ENCODE peak calls at places on chromosomes 5 and 9, in eight cellular contexts. J, Y, H, R, F, Z, A and W are unnamed samples.

GRCh38 chr9:90095682-90096081 is 490.9 kb downstream of the GADD45G start:
- DNase-seq in J (no peak), Y (no peak), H (peak), R (no peak), F (no peak), Z (no peak), A (no peak), W (no peak)

GRCh38 chr5:111667128-111667756 is 89.8 kb downstream of the NREP start:
- DNase-seq in J (no peak), Y (no peak), H (no peak), R (no peak), F (no peak), Z (no peak), A (no peak), W (no peak)

GRCh38 chr5:127409923-127410675 is 107.3 kb upstream of the PRRC1 start:
- DNase-seq in J (no peak), Y (no peak), H (no peak), R (no peak), F (no peak), Z (no peak), A (no peak), W (no peak)

GRCh38 chr9:72888032-72888431 is 64.8 kb downstream of the ALDH1A1 start:
- DNase-seq in J (no peak), Y (no peak), H (no peak), R (no peak), F (no peak), Z (no peak), A (no peak), W (no peak)

GRCh38 chr5:42586625-42587024 is 163.4 kb downstream of the GHR start:
- DNase-seq in J (no peak), Y (peak), H (no peak), R (no peak), F (peak), Z (no peak), A (no peak), W (no peak)

GRCh38 chr9:73847536-73847935 is 649.6 kb upstream of the RORB start:
- DNase-seq in J (no peak), Y (no peak), H (peak), R (no peak), F (no peak), Z (no peak), A (no peak), W (no peak)

GRCh38 chr5:1877434-1878049 is 5.2 kb downstream of the IRX4 start:
- DNase-seq in J (no peak), Y (no peak), H (peak), R (no peak), F (no peak), Z (no peak), A (no peak), W (no peak)

GRCh38 chr9:78109075-78109474 is 77.5 kb upstream of the GNAQ start:
- DNase-seq in J (no peak), Y (no peak), H (no peak), R (no peak), F (no peak), Z (no peak), A (no peak), W (no peak)

GRCh38 chr5:29702875-29703274 is 1490.6 kb upstream of the CDH6 start:
- DNase-seq in J (no peak), Y (no peak), H (no peak), R (no peak), F (no peak), Z (no peak), A (no peak), W (no peak)

GRCh38 chr9:77945798-77946197 is 85.8 kb downstream of the GNAQ start:
- DNase-seq in J (no peak), Y (no peak), H (no peak), R (no peak), F (no peak), Z (no peak), A (peak), W (no peak)

GRCh38 chr5:62082370-62082778 is 223.6 kb upstream of the KIF2A start:
- DNase-seq in J (no peak), Y (no peak), H (no peak), R (no peak), F (no peak), Z (no peak), A (no peak), W (no peak)

GRCh38 chr9:115733736-115734135 is 419.9 kb upstream of the PAPPA start:
- DNase-seq in J (no peak), Y (no peak), H (no peak), R (no peak), F (no peak), Z (no peak), A (no peak), W (no peak)

GRCh38 chr9:107621436-107621835 is 131.9 kb upstream of the KLF4 start:
- DNase-seq in J (no peak), Y (no peak), H (no peak), R (no peak), F (no peak), Z (no peak), A (no peak), W (no peak)

GRCh38 chr9:129868571-129869486 is 33.6 kb downstream of the USP20 start:
- DNase-seq in J (no peak), Y (peak), H (no peak), R (no peak), F (no peak), Z (no peak), A (no peak), W (peak)

GRCh38 chr5:167702014-167702413 is 589.4 kb upstream of the WWC1 start:
- DNase-seq in J (no peak), Y (no peak), H (no peak), R (no peak), F (no peak), Z (no peak), A (no peak), W (no peak)

GRCh38 chr9:86783884-86784283 is 163.4 kb downstream of the GAS1 start:
- DNase-seq in J (no peak), Y (no peak), H (no peak), R (no peak), F (no peak), Z (no peak), A (no peak), W (no peak)

GRCh38 chr5:125412561-125413535 is 666.4 kb upstream of the ZNF608 start:
- DNase-seq in J (no peak), Y (peak), H (peak), R (peak), F (peak), Z (peak), A (no peak), W (peak)

GRCh38 chr5:181059297-181060230 is 19.5 kb downstream of the BTNL9 start:
- DNase-seq in J (no peak), Y (no peak), H (peak), R (no peak), F (no peak), Z (no peak), A (no peak), W (no peak)

GRCh38 chr9:36597412-36598178 is 24.9 kb downstream of the MELK start:
- DNase-seq in J (peak), Y (no peak), H (peak), R (no peak), F (no peak), Z (no peak), A (peak), W (no peak)

GRCh38 chr5:138874771-138875628 is at the start of gene LRRTM2:
- DNase-seq in J (no peak), Y (no peak), H (no peak), R (no peak), F (no peak), Z (no peak), A (no peak), W (no peak)

GRCh38 chr9:71465392-71465791 is 302.9 kb downstream of the CEMIP2 start:
- DNase-seq in J (no peak), Y (no peak), H (no peak), R (no peak), F (no peak), Z (no peak), A (no peak), W (no peak)

GRCh38 chr9:3482578-3482977 is 43.2 kb downstream of the RFX3 start:
- DNase-seq in J (no peak), Y (no peak), H (no peak), R (no peak), F (no peak), Z (no peak), A (no peak), W (no peak)

GRCh38 chr5:60948738-60949137 is 3.7 kb downstream of the NDUFAF2 start:
- DNase-seq in J (no peak), Y (no peak), H (no peak), R (no peak), F (no peak), Z (no peak), A (no peak), W (no peak)

GRCh38 chr5:9091896-9092662 is 453.8 kb downstream of the SEMA5A start:
- DNase-seq in J (no peak), Y (no peak), H (no peak), R (no peak), F (no peak), Z (no peak), A (no peak), W (no peak)

GRCh38 chr5:9094582-9094981 is 451.3 kb downstream of the SEMA5A start:
- DNase-seq in J (no peak), Y (no peak), H (no peak), R (no peak), F (no peak), Z (no peak), A (no peak), W (no peak)

GRCh38 chr5:9090381-9091026 is 455.4 kb downstream of the SEMA5A start:
- DNase-seq in J (no peak), Y (no peak), H (no peak), R (no peak), F (no peak), Z (no peak), A (no peak), W (no peak)
- TF ChIP-seq POLR2AphosphoS5 in J (no peak), Y (no peak), H (no peak), R (no peak), F (no peak), Z (no peak), A (no peak), W (no peak)

GRCh38 chr9:98523231-98523901 is 185.4 kb downstream of the GABBR2 start:
- DNase-seq in J (no peak), Y (no peak), H (peak), R (no peak), F (no peak), Z (no peak), A (no peak), W (no peak)
- TF ChIP-seq CTCF in J (peak), Y (no peak), H (peak), R (no peak), F (no peak), Z (no peak), A (no peak), W (no peak)

GRCh38 chr9:95507456-95508241 is 9.1 kb downstream of the PTCH1 start:
- DNase-seq in J (no peak), Y (peak), H (peak), R (no peak), F (peak), Z (peak), A (no peak), W (no peak)

GRCh38 chr9:95508242-95508967 is 8.4 kb downstream of the PTCH1 start:
- DNase-seq in J (no peak), Y (no peak), H (no peak), R (no peak), F (no peak), Z (no peak), A (no peak), W (no peak)

GRCh38 chr9:95506438-95506691 is 10.4 kb downstream of the PTCH1 start:
- DNase-seq in J (no peak), Y (no peak), H (no peak), R (no peak), F (no peak), Z (no peak), A (no peak), W (no peak)

GRCh38 chr9:95505676-95506437 is 10.9 kb downstream of the PTCH1 start:
- DNase-seq in J (peak), Y (peak), H (peak), R (no peak), F (peak), Z (peak), A (no peak), W (no peak)

GRCh38 chr9:95506692-95507455 is 9.9 kb downstream of the PTCH1 start:
- DNase-seq in J (peak), Y (peak), H (peak), R (no peak), F (peak), Z (no peak), A (peak), W (peak)
- TF ChIP-seq POLR2AphosphoS5 in J (no peak), Y (no peak), H (no peak), R (no peak), F (no peak), Z (peak), A (no peak), W (peak)

GRCh38 chr5:177362871-177363507 is 5.3 kb downstream of the RGS14 start:
- DNase-seq in J (peak), Y (peak), H (peak), R (peak), F (peak), Z (peak), A (no peak), W (peak)
- TF ChIP-seq CTCF in J (no peak), Y (no peak), H (no peak), R (peak), F (no peak), Z (no peak), A (no peak), W (no peak)

GRCh38 chr5:36855141-36855495 is 21.5 kb upstream of the NIPBL start:
- DNase-seq in J (no peak), Y (no peak), H (no peak), R (no peak), F (no peak), Z (no peak), A (no peak), W (no peak)
- TF ChIP-seq POLR2AphosphoS5 in J (no peak), Y (no peak), H (no peak), R (no peak), F (no peak), Z (no peak), A (no peak), W (no peak)

GRCh38 chr5:133408322-133408721 is 204.0 kb downstream of the FSTL4 start:
- DNase-seq in J (no peak), Y (no peak), H (no peak), R (no peak), F (no peak), Z (no peak), A (no peak), W (no peak)
- TF ChIP-seq CTCF in J (no peak), Y (no peak), H (no peak), R (no peak), F (no peak), Z (no peak), A (no peak), W (no peak)

DNA sequence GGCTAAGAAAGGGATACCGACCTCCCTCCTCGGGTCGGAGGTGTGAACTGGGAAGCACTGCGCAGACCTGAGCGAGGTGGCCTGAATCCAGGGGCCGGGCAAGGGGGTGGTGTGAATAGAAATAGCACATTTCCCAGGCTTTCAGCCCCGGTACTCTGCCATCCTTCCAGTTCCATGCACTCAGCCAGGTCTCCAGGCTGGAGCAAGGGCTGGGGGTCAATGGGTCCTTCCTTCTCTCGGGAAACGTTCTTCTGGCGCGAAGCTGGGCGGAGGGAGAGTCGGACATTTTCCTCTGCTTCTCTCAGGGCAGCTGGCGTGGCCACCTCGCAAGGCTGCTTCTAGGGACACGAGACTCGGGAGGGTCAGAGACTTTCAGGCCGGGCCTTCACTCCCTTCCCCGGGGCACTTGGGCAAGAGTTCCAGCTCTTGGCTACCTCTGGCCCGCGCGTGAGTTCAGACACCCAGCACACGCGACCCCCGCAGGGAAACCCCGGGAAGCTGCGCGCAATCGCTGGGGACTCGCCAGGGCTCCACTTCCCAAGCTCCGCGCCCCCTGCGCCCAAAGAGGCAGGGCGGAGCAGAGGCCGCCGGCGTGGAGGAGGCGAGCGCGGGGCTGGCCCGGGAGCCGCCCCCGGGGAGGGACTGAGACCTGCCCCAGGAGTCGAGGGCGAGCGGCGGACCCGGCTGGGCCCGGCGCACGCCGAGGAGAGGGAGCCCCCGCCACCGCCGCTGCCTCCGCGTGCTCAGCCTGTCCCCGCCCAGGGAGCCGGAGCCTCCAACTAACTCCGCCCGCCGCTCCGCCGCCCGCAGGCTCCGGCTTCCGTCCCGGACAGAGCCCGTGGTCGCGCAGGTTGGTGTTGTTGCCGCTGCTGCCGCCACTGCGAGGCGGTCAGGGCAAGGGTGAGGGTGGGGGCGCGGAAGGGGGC is at the start of gene PAM:
- DNase-seq in J (peak), Y (peak), H (peak), R (peak), F (peak), Z (peak), A (peak), W (peak)
- TF ChIP-seq POLR2AphosphoS5 in J (no peak), Y (peak), H (peak), R (no peak), F (peak), Z (peak), A (peak), W (peak)